ENCODE peak calls at places on chromosomes 4 and X, in ten cellular contexts. Z, I, K, P, L, C, A, V, R and J are unnamed samples.

GRCh38 chrX:51437521-51437920 is 58.9 kb downstream of the NUDT11 start:
- DNase-seq in Z (no peak), K (no peak), R (no peak), I (no peak), L (no peak), V (no peak), P (no peak), C (no peak), A (no peak), J (no peak)

GRCh38 chr4:112031712-112032328 is 113.4 kb upstream of the FAM241A start:
- DNase-seq in P (peak), V (no peak), A (peak), R (peak), L (no peak), K (no peak), Z (peak), I (no peak), C (peak), J (no peak)

GRCh38 chrX:130120746-130121504 is 10.6 kb upstream of the ELF4 start:
- DNase-seq in K (peak), I (peak), C (peak), Z (peak), A (peak), L (peak), V (peak), P (peak), R (peak), J (peak)

GRCh38 chr4:68272860-68273259 is 27.4 kb upstream of the TMPRSS11B start:
- DNase-seq in P (no peak), I (no peak), A (no peak), C (no peak), R (no peak), Z (no peak), L (no peak), V (no peak), K (no peak), J (no peak)

GRCh38 chr4:25938251-25939186 is 24.5 kb downstream of the SMIM20 start:
- DNase-seq in R (no peak), K (peak), I (peak), A (no peak), Z (no peak), C (no peak), V (no peak), P (peak), L (no peak), J (no peak)

GRCh38 chrX:153381684-153382532 is 19.2 kb downstream of the PNMA6E start:
- DNase-seq in V (no peak), L (no peak), I (no peak), A (peak), C (peak), Z (no peak), K (no peak), R (peak), P (peak), J (no peak)

GRCh38 chr4:41426523-41426922 is 111.4 kb upstream of the LIMCH1 start:
- DNase-seq in I (no peak), Z (no peak), C (no peak), A (no peak), V (no peak), R (no peak), P (no peak), K (no peak), L (no peak), J (no peak)

GRCh38 chr4:168877407-168877778 is 132.7 kb downstream of the CBR4 start:
- DNase-seq in A (no peak), R (no peak), Z (no peak), K (no peak), C (no peak), V (no peak), I (no peak), P (no peak), L (no peak), J (no peak)

GRCh38 chrX:37488323-37488722 is 83.1 kb upstream of the LANCL3 start:
- DNase-seq in Z (no peak), L (no peak), P (no peak), K (no peak), C (no peak), I (no peak), A (no peak), V (no peak), R (no peak), J (no peak)

GRCh38 chrX:20523626-20524312 is 257.1 kb upstream of the RPS6KA3 start:
- DNase-seq in I (no peak), V (no peak), L (no peak), C (no peak), Z (no peak), K (no peak), P (no peak), R (no peak), A (no peak), J (no peak)

GRCh38 chr4:105196523-105197145 is 50.0 kb downstream of the TET2 start:
- DNase-seq in A (peak), I (no peak), C (no peak), P (peak), V (no peak), L (no peak), K (no peak), Z (no peak), R (peak), J (no peak)

GRCh38 chr4:7874838-7875237 is 64.8 kb downstream of the AFAP1 start:
- DNase-seq in P (no peak), V (no peak), Z (no peak), K (no peak), R (no peak), I (no peak), A (no peak), C (no peak), L (no peak), J (no peak)

GRCh38 chrX:40116925-40117324 is 19.2 kb upstream of the BCOR start:
- DNase-seq in R (no peak), C (no peak), Z (no peak), L (no peak), A (no peak), P (no peak), V (no peak), K (no peak), I (no peak), J (no peak)

GRCh38 chr4:175947117-175947722 is 118.4 kb upstream of the WDR17 start:
- DNase-seq in P (peak), L (no peak), C (no peak), K (no peak), A (no peak), V (no peak), R (no peak), Z (no peak), I (no peak), J (no peak)

GRCh38 chrX:30787012-30787411 is 102.0 kb downstream of the TAB3 start:
- DNase-seq in C (no peak), V (no peak), P (no peak), A (no peak), I (no peak), K (no peak), L (peak), R (no peak), Z (no peak), J (no peak)

GRCh38 chrX:97705936-97706335 is 822.2 kb downstream of the RPA4 start:
- DNase-seq in R (no peak), A (no peak), K (no peak), C (no peak), P (peak), I (no peak), L (no peak), V (no peak), Z (no peak), J (no peak)

GRCh38 chr4:122914292-122914904 is 8.0 kb downstream of the NUDT6 start:
- DNase-seq in L (no peak), K (no peak), R (no peak), P (peak), C (no peak), A (no peak), Z (no peak), V (no peak), I (no peak), J (no peak)

GRCh38 chr4:174408841-174409552 is 113.3 kb downstream of the HPGD start:
- DNase-seq in P (no peak), I (no peak), Z (peak), R (no peak), V (no peak), C (no peak), K (no peak), L (no peak), A (no peak), J (no peak)

GRCh38 chr4:84324850-84325249 is 174.2 kb downstream of the NKX6-1 start:
- DNase-seq in I (no peak), K (no peak), C (no peak), V (no peak), R (no peak), P (no peak), Z (no peak), A (no peak), L (no peak), J (no peak)

GRCh38 chr4:8260656-8261111 is 8.9 kb upstream of the HTRA3 start:
- DNase-seq in Z (peak), P (peak), V (peak), L (no peak), I (no peak), A (no peak), K (no peak), C (no peak), R (no peak), J (no peak)

GRCh38 chrX:1391370-1391706 is 575 bp downstream of the SLC25A6 start:
- DNase-seq in I (peak), C (peak), Z (no peak), V (no peak), R (peak), A (peak), K (no peak), L (no peak), P (no peak), J (no peak)

GRCh38 chr4:2186133-2186864 is 55.6 kb downstream of the HAUS3 start:
- DNase-seq in L (no peak), C (peak), P (peak), K (no peak), Z (peak), I (no peak), R (no peak), V (peak), A (no peak), J (peak)

GRCh38 chr4:173935622-173936405 is 347.7 kb downstream of the FBXO8 start:
- DNase-seq in K (no peak), P (peak), C (no peak), Z (no peak), V (no peak), I (no peak), R (no peak), A (no peak), L (no peak), J (no peak)

GRCh38 chrX:96579252-96579651 is 105.4 kb upstream of the DIAPH2 start:
- DNase-seq in R (no peak), L (no peak), I (no peak), Z (no peak), P (no peak), C (no peak), A (no peak), K (no peak), V (no peak), J (no peak)

GRCh38 chr4:12545845-12546244 is 938.3 kb downstream of the RAB28 start:
- DNase-seq in A (no peak), P (no peak), R (no peak), Z (no peak), L (no peak), I (no peak), C (no peak), K (no peak), V (no peak), J (no peak)

GRCh38 chrX:74422029-74422352 is 698 bp downstream of the SLC16A2 start:
- DNase-seq in C (no peak), I (no peak), P (no peak), V (no peak), A (no peak), L (no peak), R (no peak), Z (no peak), K (no peak), J (no peak)

GRCh38 chrX:39261446-39262147 is 460.3 kb downstream of the MID1IP1 start:
- DNase-seq in C (no peak), P (no peak), K (no peak), R (peak), A (peak), L (no peak), Z (no peak), V (peak), I (no peak), J (no peak)

GRCh38 chr4:141283152-141283551 is 62.5 kb downstream of the ZNF330 start:
- DNase-seq in V (no peak), C (no peak), R (no peak), L (no peak), P (no peak), I (no peak), K (no peak), Z (no peak), A (no peak), J (no peak)

GRCh38 chr4:128589384-128589957 is 220.0 kb upstream of the JADE1 start:
- DNase-seq in R (no peak), K (no peak), A (no peak), I (no peak), Z (no peak), L (no peak), C (no peak), P (no peak), V (no peak), J (no peak)

GRCh38 chr4:36187723-36188333 is 56.5 kb downstream of the ARAP2 start:
- DNase-seq in A (no peak), R (peak), V (no peak), I (no peak), K (no peak), C (no peak), Z (no peak), L (no peak), P (peak), J (no peak)

GRCh38 chrX:94831364-94831763 is 1157.4 kb downstream of the FAM133A start:
- DNase-seq in R (no peak), A (no peak), I (no peak), K (no peak), C (no peak), P (peak), L (no peak), V (no peak), Z (no peak), J (no peak)

GRCh38 chr4:119498520-119498919 is 130.1 kb downstream of the PDE5A start:
- DNase-seq in P (peak), K (no peak), A (no peak), R (no peak), C (no peak), I (no peak), Z (no peak), V (peak), L (no peak), J (no peak)

GRCh38 chrX:148813422-148813821 is 313.0 kb downstream of the AFF2 start:
- DNase-seq in Z (no peak), V (no peak), R (no peak), C (no peak), A (no peak), P (no peak), I (no peak), K (no peak), L (no peak), J (no peak)

DNA sequence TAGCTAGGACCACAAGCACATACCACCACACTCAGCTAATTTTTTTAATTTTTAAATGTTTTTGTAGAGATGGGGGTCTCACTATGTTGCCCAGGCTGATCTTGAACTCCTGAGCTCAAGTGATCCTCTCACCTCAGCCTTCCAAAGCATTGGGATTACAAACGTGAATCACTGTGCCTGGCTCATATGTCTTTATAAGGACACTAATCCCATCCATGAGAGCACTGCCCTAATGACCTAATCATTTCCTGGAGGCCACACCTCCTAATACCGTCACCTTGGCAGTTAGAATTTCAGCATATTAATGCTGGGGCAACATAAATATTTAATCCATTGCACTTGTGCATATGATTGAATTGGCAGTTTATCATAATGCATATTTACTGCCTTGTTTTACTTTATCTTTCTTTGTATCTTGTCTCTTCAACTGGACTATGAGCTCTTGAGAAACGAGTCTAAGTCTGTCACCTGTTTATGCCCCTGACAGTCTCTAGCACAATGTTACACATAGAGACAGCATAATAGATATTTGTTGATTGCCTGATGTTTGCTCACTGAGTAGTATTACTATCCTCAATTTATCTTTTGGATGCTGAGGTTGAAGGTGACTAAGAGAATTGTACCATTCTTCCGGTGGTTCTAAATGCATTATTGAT is 172.0 kb downstream of the AASDH start:
- DNase-seq in L (no peak), A (no peak), K (no peak), Z (no peak), V (no peak), R (no peak), P (no peak), I (no peak), C (no peak), J (no peak)
- TF ChIP-seq POLR2A in L (no peak), A (no peak), K (no peak), Z (no peak), V (no peak), R (no peak), P (no peak), I (no peak), C (no peak), J (no peak)

GRCh38 chr4:116599859-116600258 is 485.5 kb downstream of the TRAM1L1 start:
- DNase-seq in K (no peak), Z (no peak), C (no peak), A (peak), V (no peak), R (no peak), P (no peak), I (no peak), L (no peak), J (no peak)
- TF ChIP-seq CTCF in K (no peak), Z (no peak), C (no peak), A (no peak), V (no peak), R (no peak), P (no peak), I (no peak), L (no peak), J (no peak)

GRCh38 chr4:16110199-16110598 is 26.4 kb upstream of the PROM1 start:
- DNase-seq in K (no peak), Z (no peak), P (no peak), A (no peak), C (no peak), R (no peak), I (no peak), L (no peak), V (no peak), J (no peak)

GRCh38 chr4:16111533-16111932 is 27.7 kb upstream of the PROM1 start:
- DNase-seq in L (no peak), I (no peak), A (no peak), K (no peak), R (no peak), Z (no peak), C (no peak), P (no peak), V (no peak), J (no peak)

GRCh38 chr4:16106956-16107355 is 23.1 kb upstream of the PROM1 start:
- DNase-seq in L (no peak), P (no peak), A (no peak), V (no peak), K (no peak), R (no peak), C (no peak), I (no peak), Z (no peak), J (no peak)

GRCh38 chr4:16110906-16111305 is 27.1 kb upstream of the PROM1 start:
- DNase-seq in I (no peak), Z (no peak), P (no peak), L (no peak), V (no peak), C (no peak), R (no peak), A (no peak), K (no peak), J (no peak)

DNA sequence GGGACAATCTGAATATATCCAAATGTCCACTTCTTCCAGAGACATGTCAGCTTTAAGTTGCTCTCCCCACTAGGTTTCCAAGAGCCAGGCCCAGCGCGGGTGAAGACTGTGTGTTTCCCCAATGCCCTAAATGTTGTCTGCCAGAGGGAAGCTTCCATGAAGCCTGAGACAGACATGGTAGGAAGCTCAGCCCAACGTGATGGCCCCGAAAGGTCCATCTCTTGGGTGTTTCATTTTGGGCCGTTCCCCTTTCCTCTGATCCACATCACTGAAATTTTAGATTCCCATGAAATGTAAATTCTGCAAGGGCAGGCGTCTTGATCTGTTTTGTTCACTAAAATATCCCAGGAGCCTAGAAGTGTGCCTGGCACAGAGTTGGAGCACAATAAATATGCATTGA is 25.4 kb upstream of the PROM1 start:
- DNase-seq in R (no peak), I (no peak), Z (no peak), V (no peak), L (no peak), A (no peak), P (no peak), C (no peak), K (no peak), J (no peak)
- H3K27ac ChIP-seq in R (no peak), I (no peak), Z (no peak), V (no peak), L (no peak), A (no peak), P (no peak), C (no peak), K (no peak), J (no peak)

GRCh38 chr4:39032218-39033085 is at the start of gene TMEM156:
- DNase-seq in L (no peak), Z (no peak), I (no peak), C (no peak), K (no peak), V (no peak), A (peak), R (no peak), P (peak), J (no peak)
- TF ChIP-seq POLR2A in L (no peak), Z (peak), I (no peak), C (no peak), K (no peak), V (no peak), A (no peak), R (no peak), P (no peak), J (peak)